ENCODE peak calls at places on chromosomes 13 and 19, in eight cellular contexts. One of them, this sample, is unnamed.

GRCh38 chr13:51717786-51718398 is 86.1 kb downstream of the DHRS12 start:
- DNase-seq in fibroblast of the aortic adventitia: peak
- DNase-seq in CD8-positive, alpha-beta T cell: no peak
- DNase-seq in type B pancreatic cell: no peak
- DNase-seq in cardiac fibroblast: no peak
- DNase-seq in WTC11: no peak
- DNase-seq in GM20000: no peak
- DNase-seq in left lung: no peak
- DNase-seq in this sample: no peak

GRCh38 chr19:29277107-29277506 is 64.2 kb upstream of the UQCRFS1 start:
- DNase-seq in fibroblast of the aortic adventitia: peak
- DNase-seq in CD8-positive, alpha-beta T cell: peak
- DNase-seq in type B pancreatic cell: no peak
- DNase-seq in cardiac fibroblast: no peak
- DNase-seq in WTC11: peak
- DNase-seq in GM20000: peak
- DNase-seq in left lung: no peak
- DNase-seq in this sample: peak

GRCh38 chr19:41951686-41952172 is 7.4 kb downstream of the RABAC1 start:
- DNase-seq in fibroblast of the aortic adventitia: peak
- DNase-seq in CD8-positive, alpha-beta T cell: peak
- DNase-seq in type B pancreatic cell: peak
- DNase-seq in cardiac fibroblast: peak
- DNase-seq in WTC11: peak
- DNase-seq in GM20000: peak
- DNase-seq in left lung: peak
- DNase-seq in this sample: peak

GRCh38 chr19:42511340-42511739 is 16.9 kb downstream of the CEACAM1 start:
- DNase-seq in fibroblast of the aortic adventitia: no peak
- DNase-seq in CD8-positive, alpha-beta T cell: no peak
- DNase-seq in type B pancreatic cell: peak
- DNase-seq in cardiac fibroblast: no peak
- DNase-seq in WTC11: no peak
- DNase-seq in GM20000: no peak
- DNase-seq in left lung: no peak
- DNase-seq in this sample: no peak

GRCh38 chr19:2962018-2962670 is 15.2 kb upstream of the TLE6 start:
- DNase-seq in fibroblast of the aortic adventitia: peak
- DNase-seq in CD8-positive, alpha-beta T cell: no peak
- DNase-seq in type B pancreatic cell: no peak
- DNase-seq in cardiac fibroblast: peak
- DNase-seq in WTC11: peak
- DNase-seq in GM20000: peak
- DNase-seq in left lung: no peak
- DNase-seq in this sample: peak

GRCh38 chr19:48560095-48560530 is 8.1 kb downstream of the SULT2B1 start:
- DNase-seq in fibroblast of the aortic adventitia: no peak
- DNase-seq in CD8-positive, alpha-beta T cell: no peak
- DNase-seq in type B pancreatic cell: no peak
- DNase-seq in cardiac fibroblast: no peak
- DNase-seq in WTC11: peak
- DNase-seq in GM20000: no peak
- DNase-seq in left lung: no peak
- DNase-seq in this sample: no peak

GRCh38 chr19:17114414-17114831 is 38.8 kb downstream of the MYO9B start:
- DNase-seq in fibroblast of the aortic adventitia: no peak
- DNase-seq in CD8-positive, alpha-beta T cell: no peak
- DNase-seq in type B pancreatic cell: no peak
- DNase-seq in cardiac fibroblast: no peak
- DNase-seq in WTC11: peak
- DNase-seq in GM20000: no peak
- DNase-seq in left lung: no peak
- DNase-seq in this sample: no peak

GRCh38 chr13:42836930-42837329 is 55.5 kb downstream of the FAM216B start:
- DNase-seq in fibroblast of the aortic adventitia: peak
- DNase-seq in CD8-positive, alpha-beta T cell: no peak
- DNase-seq in type B pancreatic cell: no peak
- DNase-seq in cardiac fibroblast: peak
- DNase-seq in WTC11: no peak
- DNase-seq in GM20000: no peak
- DNase-seq in left lung: no peak
- DNase-seq in this sample: no peak

GRCh38 chr19:31705656-31706055 is 356.4 kb upstream of the TSHZ3 start:
- DNase-seq in fibroblast of the aortic adventitia: no peak
- DNase-seq in CD8-positive, alpha-beta T cell: no peak
- DNase-seq in type B pancreatic cell: no peak
- DNase-seq in cardiac fibroblast: no peak
- DNase-seq in WTC11: no peak
- DNase-seq in GM20000: no peak
- DNase-seq in left lung: no peak
- DNase-seq in this sample: no peak

DNA sequence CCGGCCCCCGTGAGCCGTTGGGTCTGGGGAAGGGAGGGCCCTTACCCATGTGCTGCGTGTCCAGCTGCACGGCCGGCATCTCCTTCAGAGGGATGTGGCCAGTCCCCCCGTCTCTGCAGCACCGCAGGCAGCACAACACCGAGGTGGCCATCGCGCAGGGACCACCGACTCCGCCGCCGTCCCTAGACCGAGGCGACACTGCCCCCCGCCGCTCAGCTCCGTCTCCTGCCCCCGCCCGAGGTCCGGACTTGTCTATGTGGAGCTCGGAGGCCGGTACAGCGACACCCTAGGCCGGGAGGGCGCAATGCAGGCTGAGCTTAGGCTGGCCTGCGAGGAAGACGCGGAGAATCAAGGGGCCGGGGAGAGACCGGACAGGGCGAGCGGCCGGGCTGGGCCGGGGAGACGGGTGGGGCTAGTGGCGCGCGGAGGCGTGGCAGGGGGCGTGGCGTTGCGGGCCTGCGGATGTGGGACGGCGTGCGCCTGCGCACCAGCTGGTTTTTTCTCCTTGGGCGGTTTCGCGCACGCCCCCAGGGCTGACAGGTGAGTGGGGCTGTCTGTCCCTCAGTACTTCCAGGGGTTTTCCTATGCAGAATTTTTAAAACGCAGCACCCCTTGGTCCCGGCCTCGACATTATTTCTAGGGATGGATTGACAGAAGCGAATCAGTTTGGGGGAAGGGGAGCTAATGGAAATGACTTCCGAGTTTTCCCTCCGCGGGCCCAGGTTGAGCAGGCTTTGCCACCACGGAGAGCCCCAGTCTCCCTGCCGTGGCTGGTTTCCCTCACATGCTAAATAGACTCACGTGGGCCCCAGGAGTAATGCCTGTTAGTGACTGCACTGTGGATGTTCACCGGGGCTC is at the start of gene SPRYD7:
- DNase-seq in fibroblast of the aortic adventitia: peak
- DNase-seq in CD8-positive, alpha-beta T cell: peak
- DNase-seq in type B pancreatic cell: peak
- DNase-seq in cardiac fibroblast: peak
- DNase-seq in WTC11: peak
- DNase-seq in GM20000: peak
- DNase-seq in left lung: peak
- DNase-seq in this sample: peak
- TF ChIP-seq CTCF in fibroblast of the aortic adventitia: peak
- TF ChIP-seq CTCF in CD8-positive, alpha-beta T cell: peak
- TF ChIP-seq CTCF in type B pancreatic cell: peak
- TF ChIP-seq CTCF in cardiac fibroblast: peak
- TF ChIP-seq CTCF in WTC11: peak
- TF ChIP-seq CTCF in GM20000: peak
- TF ChIP-seq CTCF in left lung: peak
- TF ChIP-seq CTCF in this sample: peak

DNA sequence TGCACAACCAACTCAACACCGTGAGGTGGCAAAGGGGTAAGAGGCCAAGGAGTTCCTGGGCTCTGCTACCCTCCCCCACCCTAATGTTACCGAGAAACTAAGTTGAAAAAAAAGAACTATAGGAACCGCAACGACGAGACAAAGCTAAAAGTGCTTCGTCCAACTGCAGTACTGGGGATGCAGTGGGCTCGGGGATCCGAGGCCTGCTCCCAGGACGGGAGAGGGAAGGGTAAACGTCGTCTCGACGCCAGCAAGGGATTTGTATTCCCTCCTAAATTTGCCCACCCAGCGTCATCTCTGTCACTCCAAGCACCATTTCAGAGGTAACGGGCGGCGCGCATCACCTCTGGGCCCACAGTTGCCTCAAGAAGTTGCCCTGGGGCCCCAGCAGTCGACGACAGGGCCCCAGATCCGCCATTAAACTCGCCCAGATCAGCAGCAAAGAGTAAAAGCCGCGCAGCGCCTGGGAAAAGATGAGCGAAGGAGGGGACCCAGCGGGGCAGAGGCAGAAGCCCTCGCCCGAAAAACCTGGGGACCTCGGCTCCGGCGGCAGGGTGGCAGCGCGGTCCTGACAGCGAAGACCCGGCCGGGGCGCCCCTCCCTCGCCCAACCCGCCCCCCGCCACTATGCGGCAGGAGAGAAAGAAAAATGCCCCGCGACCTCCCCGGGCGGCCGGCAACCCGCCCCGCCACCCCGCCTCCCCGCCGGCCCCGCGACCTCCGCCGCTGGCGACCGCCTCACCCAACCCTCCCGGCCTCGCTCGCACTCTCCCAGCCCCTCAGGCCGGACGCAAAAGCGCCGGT is 737 bp downstream of the ZMYM5 start:
- DNase-seq in fibroblast of the aortic adventitia: peak
- DNase-seq in CD8-positive, alpha-beta T cell: peak
- DNase-seq in type B pancreatic cell: no peak
- DNase-seq in cardiac fibroblast: peak
- DNase-seq in WTC11: peak
- DNase-seq in GM20000: peak
- DNase-seq in left lung: no peak
- DNase-seq in this sample: peak
- TF ChIP-seq CTCF in fibroblast of the aortic adventitia: no peak
- TF ChIP-seq CTCF in CD8-positive, alpha-beta T cell: no peak
- TF ChIP-seq CTCF in type B pancreatic cell: no peak
- TF ChIP-seq CTCF in cardiac fibroblast: no peak
- TF ChIP-seq CTCF in WTC11: no peak
- TF ChIP-seq CTCF in GM20000: no peak
- TF ChIP-seq CTCF in left lung: no peak
- TF ChIP-seq CTCF in this sample: no peak

GRCh38 chr19:14097532-14098151 is 7.1 kb upstream of the SAMD1 start:
- DNase-seq in fibroblast of the aortic adventitia: no peak
- DNase-seq in CD8-positive, alpha-beta T cell: no peak
- DNase-seq in type B pancreatic cell: no peak
- DNase-seq in cardiac fibroblast: no peak
- DNase-seq in WTC11: peak
- DNase-seq in GM20000: no peak
- DNase-seq in left lung: no peak
- DNase-seq in this sample: no peak
- TF ChIP-seq CTCF in fibroblast of the aortic adventitia: peak
- TF ChIP-seq CTCF in CD8-positive, alpha-beta T cell: no peak
- TF ChIP-seq CTCF in type B pancreatic cell: peak
- TF ChIP-seq CTCF in cardiac fibroblast: peak
- TF ChIP-seq CTCF in WTC11: peak
- TF ChIP-seq CTCF in GM20000: no peak
- TF ChIP-seq CTCF in left lung: no peak
- TF ChIP-seq CTCF in this sample: no peak

GRCh38 chr13:113863511-113864302 is at the start of gene GAS6:
- DNase-seq in fibroblast of the aortic adventitia: peak
- DNase-seq in CD8-positive, alpha-beta T cell: no peak
- DNase-seq in type B pancreatic cell: peak
- DNase-seq in cardiac fibroblast: peak
- DNase-seq in WTC11: peak
- DNase-seq in GM20000: peak
- DNase-seq in left lung: peak
- DNase-seq in this sample: peak
- TF ChIP-seq CTCF in fibroblast of the aortic adventitia: no peak
- TF ChIP-seq CTCF in CD8-positive, alpha-beta T cell: no peak
- TF ChIP-seq CTCF in type B pancreatic cell: peak
- TF ChIP-seq CTCF in cardiac fibroblast: no peak
- TF ChIP-seq CTCF in WTC11: no peak
- TF ChIP-seq CTCF in GM20000: no peak
- TF ChIP-seq CTCF in left lung: no peak
- TF ChIP-seq CTCF in this sample: no peak

GRCh38 chr13:114110091-114110829 is 22.2 kb downstream of the RASA3 start:
- DNase-seq in fibroblast of the aortic adventitia: no peak
- DNase-seq in CD8-positive, alpha-beta T cell: peak
- DNase-seq in type B pancreatic cell: no peak
- DNase-seq in cardiac fibroblast: no peak
- DNase-seq in WTC11: peak
- DNase-seq in GM20000: peak
- DNase-seq in left lung: peak
- DNase-seq in this sample: peak
- TF ChIP-seq CTCF in fibroblast of the aortic adventitia: no peak
- TF ChIP-seq CTCF in CD8-positive, alpha-beta T cell: peak
- TF ChIP-seq CTCF in type B pancreatic cell: no peak
- TF ChIP-seq CTCF in cardiac fibroblast: no peak
- TF ChIP-seq CTCF in WTC11: no peak
- TF ChIP-seq CTCF in GM20000: peak
- TF ChIP-seq CTCF in left lung: no peak
- TF ChIP-seq CTCF in this sample: peak

DNA sequence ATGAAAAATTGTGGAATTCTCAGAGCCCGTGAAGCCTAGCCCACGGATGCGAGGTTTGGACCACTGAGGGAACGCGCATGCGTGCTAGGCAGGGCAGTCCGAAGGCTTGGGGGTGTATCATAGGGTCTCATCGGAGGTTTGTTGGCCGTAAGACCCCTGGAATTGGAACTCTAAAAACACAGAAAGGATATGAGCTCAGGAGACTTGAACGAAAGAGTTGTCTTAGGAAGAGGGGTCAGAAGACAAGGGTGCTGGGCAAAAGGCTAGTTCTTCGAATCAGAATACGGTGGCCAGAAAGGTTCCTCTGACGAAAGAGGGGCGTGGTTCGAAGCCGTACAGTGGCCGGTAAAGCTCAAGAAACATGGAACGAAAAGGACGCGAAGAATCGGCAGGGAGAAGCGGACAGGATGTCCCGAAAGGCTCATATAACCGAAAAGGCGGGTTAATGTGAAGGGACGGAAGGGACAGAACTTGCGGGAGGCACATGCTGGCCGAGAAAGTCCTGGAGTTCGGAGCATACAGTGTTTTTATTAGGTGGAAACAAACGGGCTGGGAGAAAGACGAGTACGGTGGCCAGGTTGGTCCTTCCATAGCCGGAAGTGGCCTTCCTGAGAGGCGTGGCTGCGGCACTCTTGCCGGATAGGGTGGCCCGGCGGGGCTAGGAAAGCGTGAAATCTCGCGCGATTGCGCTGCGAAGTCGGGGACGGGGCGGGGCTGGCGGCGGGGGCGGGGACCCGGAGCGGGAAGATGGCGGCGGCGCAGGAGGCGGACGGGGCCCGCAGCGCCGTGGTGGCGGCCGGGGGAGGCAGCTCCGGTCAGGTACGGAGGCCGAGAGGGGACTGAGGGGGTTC is at the start of gene CLPTM1:
- DNase-seq in fibroblast of the aortic adventitia: peak
- DNase-seq in CD8-positive, alpha-beta T cell: peak
- DNase-seq in type B pancreatic cell: peak
- DNase-seq in cardiac fibroblast: peak
- DNase-seq in WTC11: peak
- DNase-seq in GM20000: peak
- DNase-seq in left lung: peak
- DNase-seq in this sample: peak
- TF ChIP-seq CTCF in fibroblast of the aortic adventitia: no peak
- TF ChIP-seq CTCF in CD8-positive, alpha-beta T cell: no peak
- TF ChIP-seq CTCF in type B pancreatic cell: no peak
- TF ChIP-seq CTCF in cardiac fibroblast: no peak
- TF ChIP-seq CTCF in WTC11: no peak
- TF ChIP-seq CTCF in GM20000: no peak
- TF ChIP-seq CTCF in left lung: no peak
- TF ChIP-seq CTCF in this sample: no peak

This sample was measured in natural killer cell.